ENCODE peak calls at places on chromosomes 16 and 17, in four cellular contexts. P is activated naive CD4-positive, alpha-beta T cell treated with Interleukin-2 at 50 U/mL for 16 hours; Z is cardiac fibroblast; J is RPMI7951. L is an unnamed sample.

GRCh38 chr16:46690281-46691178 is 1.1 kb downstream of the ORC6 start:
- DNase-seq in P (no peak), Z (peak; percentile 39), J (peak; percentile 23), L (no peak)

GRCh38 chr16:88798772-88799455 is 4.7 kb upstream of the CDT1 start:
- DNase-seq in P (no peak), Z (no peak), J (no peak), L (no peak)

GRCh38 chr17:42097691-42098661 is at the start of gene ZNF385C:
- DNase-seq in P (peak; percentile 48), Z (no peak), J (no peak), L (no peak)

GRCh38 chr17:223723-224471 is 42.4 kb upstream of the DOC2B start:
- DNase-seq in P (no peak), Z (no peak), J (no peak), L (no peak)

GRCh38 chr17:74812109-74812864 is 36.1 kb upstream of the NAT9 start:
- DNase-seq in P (no peak), Z (no peak), J (no peak), L (no peak)

GRCh38 chr16:11699234-11699894 is 31.1 kb downstream of the SNN start:
- DNase-seq in P (no peak), Z (no peak), J (no peak), L (no peak)

GRCh38 chr17:74024871-74025531 is 178.5 kb upstream of the RPL38 start:
- DNase-seq in P (no peak), Z (no peak), J (no peak), L (no peak)

GRCh38 chr16:56279914-56280313 is 88.6 kb downstream of the GNAO1 start:
- DNase-seq in P (no peak), Z (no peak), J (no peak), L (no peak)

GRCh38 chr17:29294580-29294900 is 592 bp upstream of the NUFIP2 start:
- DNase-seq in P (no peak), Z (no peak), J (no peak), L (no peak)

GRCh38 chr17:43822566-43823190 is 10.3 kb downstream of the MPP3 start:
- DNase-seq in P (no peak), Z (no peak), J (peak; percentile 73), L (no peak)

GRCh38 chr17:82582208-82582607 is 62.7 kb downstream of the FOXK2 start:
- DNase-seq in P (no peak), Z (peak; percentile 83), J (no peak), L (no peak)

GRCh38 chr16:12613131-12613991 is 190.3 kb downstream of the CPPED1 start:
- DNase-seq in P (peak; percentile 50), Z (peak; percentile 40), J (peak; percentile 76), L (peak; percentile 74)

GRCh38 chr17:39679521-39680192 is 8.2 kb downstream of the PGAP3 start:
- DNase-seq in P (peak; percentile 35), Z (no peak), J (no peak), L (no peak)

GRCh38 chr16:9092963-9093477 is 1.6 kb downstream of the HAPSTR1 start:
- DNase-seq in P (peak; percentile 33), Z (no peak), J (no peak), L (no peak)

GRCh38 chr16:10355589-10355988 is 30.3 kb upstream of the ATF7IP2 start:
- DNase-seq in P (no peak), Z (no peak), J (no peak), L (no peak)

GRCh38 chr16:51184702-51185433 is 33.8 kb upstream of the SALL1 start:
- DNase-seq in P (no peak), Z (no peak), J (no peak), L (no peak)

GRCh38 chr17:40442392-40443195 is 656 bp upstream of the IGFBP4 start:
- DNase-seq in P (no peak), Z (peak; percentile 54), J (peak; percentile 26), L (no peak)

GRCh38 chr16:11757671-11758545 is 15.3 kb upstream of the TXNDC11 start:
- DNase-seq in P (no peak), Z (peak; percentile 75), J (peak; percentile 50), L (no peak)

GRCh38 chr16:66159987-66160386 is 206.5 kb upstream of the CDH5 start:
- DNase-seq in P (no peak), Z (peak; percentile 7), J (peak; percentile 55), L (no peak)

GRCh38 chr16:75219838-75220237 is 1.1 kb downstream of the CTRB1 start:
- DNase-seq in P (peak; percentile 13), Z (no peak), J (no peak), L (no peak)

GRCh38 chr17:81400939-81401726 is 5.9 kb downstream of the BAHCC1 start:
- DNase-seq in P (no peak), Z (peak; percentile 52), J (no peak), L (no peak)

GRCh38 chr16:70638814-70639792 is 7.3 kb upstream of the IL34 start:
- DNase-seq in P (no peak), Z (peak; percentile 88), J (peak; percentile 51), L (no peak)

GRCh38 chr17:29140051-29140582 is 40.1 kb downstream of the MYO18A start:
- DNase-seq in P (peak; percentile 85), Z (peak; percentile 68), J (peak; percentile 80), L (no peak)

GRCh38 chr16:1167276-1168107 is 14.6 kb downstream of the CACNA1H start:
- DNase-seq in P (no peak), Z (no peak), J (no peak), L (no peak)

GRCh38 chr17:76920364-76921139 is 52.3 kb downstream of the MGAT5B start:
- DNase-seq in P (no peak), Z (no peak), J (no peak), L (no peak)

GRCh38 chr17:49496183-49496865 is 1.2 kb downstream of the NGFR start:
- DNase-seq in P (peak; percentile 86), Z (peak; percentile 45), J (peak; percentile 26), L (no peak)

GRCh38 chr16:84138824-84139627 is 6.0 kb downstream of the HSDL1 start:
- DNase-seq in P (no peak), Z (no peak), J (peak; percentile 36), L (no peak)

GRCh38 chr17:19021622-19022083 is 17.1 kb upstream of the FAM83G start:
- DNase-seq in P (peak; percentile 46), Z (no peak), J (no peak), L (no peak)

GRCh38 chr16:84281077-84281476 is 13.6 kb upstream of the WFDC1 start:
- DNase-seq in P (no peak), Z (peak; percentile 34), J (peak; percentile 35), L (no peak)

GRCh38 chr16:11359370-11359769 is 14.1 kb downstream of the RMI2 start:
- DNase-seq in P (no peak), Z (peak; percentile 40), J (peak; percentile 98), L (peak; percentile 85)